ENCODE peak calls at places on chromosomes 11 and 22, in five cellular contexts. U is stimulated activated CD8-positive, alpha-beta memory T cell treated with anti-CD3 and anti-CD28 coated beads, Interleukin-4, amount 100 ng/mL, for 4 hours; Y is NCI-H2081 treated with DMSO at 0.1 percent for 48 hours; B is lung microvascular endothelial cell; M is OCI-LY7. K is an unnamed sample.

GRCh38 chr22:30823015-30823370 is 128.3 kb downstream of the OSBP2 start:
- DNase-seq in M (no peak), B (peak), U (no peak), Y (no peak), K (no peak)

GRCh38 chr11:85771568-85771967 is 39.4 kb downstream of the SYTL2 start:
- DNase-seq in B (no peak), Y (no peak), U (no peak), M (no peak), K (no peak)

GRCh38 chr11:115873813-115874212 is 369.6 kb upstream of the CADM1 start:
- DNase-seq in U (no peak), Y (no peak), M (peak), B (no peak), K (no peak)

GRCh38 chr11:235998-236773 is at the start of gene SIRT3:
- DNase-seq in Y (peak), M (peak), B (peak), U (peak), K (peak)

GRCh38 chr11:100830978-100831732 is 144.1 kb downstream of the ARHGAP42 start:
- DNase-seq in U (no peak), M (no peak), Y (no peak), B (peak), K (no peak)

GRCh38 chr11:34330653-34331052 is 27.2 kb downstream of the ABTB2 start:
- DNase-seq in B (no peak), Y (no peak), M (no peak), U (no peak), K (no peak)

GRCh38 chr11:45280449-45280848 is 5.7 kb downstream of the SYT13 start:
- DNase-seq in Y (no peak), U (no peak), M (no peak), B (peak), K (peak)

GRCh38 chr11:7080900-7081299 is 7.9 kb upstream of the RBMXL2 start:
- DNase-seq in M (no peak), Y (no peak), U (no peak), B (no peak), K (no peak)

GRCh38 chr11:69130586-69131566 is 24.9 kb upstream of the SMIM38 start:
- DNase-seq in M (no peak), Y (no peak), B (no peak), U (no peak), K (no peak)